ENCODE peak calls at places on chromosomes 16 and 17, in six cellular contexts. I, N, A, L, T and V are unnamed samples.
A peak's percentile ranks its signal among the peaks of the same experiment; 100 is the strongest.

GRCh38 chr17:72119963-72120877 is 600 bp upstream of the SOX9 start:
- DNase-seq in A (no peak), T (no peak), N (no peak), L (peak; percentile 70), I (peak; percentile 39), V (peak; percentile 73)

GRCh38 chr17:52235416-52235960 is 77.0 kb upstream of the CA10 start:
- DNase-seq in N (no peak), T (no peak), I (no peak), L (no peak), A (no peak), V (no peak)

GRCh38 chr16:35195864-35196216 is 1736.4 kb downstream of the TP53TG3F start:
- DNase-seq in T (no peak), L (no peak), A (no peak), N (no peak), I (no peak), V (no peak)

GRCh38 chr17:77836557-77837041 is 121.9 kb upstream of the TNRC6C start:
- DNase-seq in L (no peak), N (no peak), A (peak; percentile 30), I (no peak), T (peak; percentile 65), V (peak; percentile 20)

GRCh38 chr17:46766493-46767491 is 51.7 kb downstream of the WNT3 start:
- DNase-seq in T (no peak), A (no peak), L (no peak), I (no peak), N (no peak), V (no peak)

GRCh38 chr16:31499928-31500327 is 8.3 kb downstream of the RUSF1 start:
- DNase-seq in T (no peak), A (no peak), N (no peak), I (no peak), L (no peak), V (no peak)

GRCh38 chr16:72823961-72824490 is 223.9 kb downstream of the ZFHX3 start:
- DNase-seq in A (no peak), T (no peak), N (no peak), I (no peak), L (no peak), V (no peak)

GRCh38 chr17:45923511-45924268 is 29.3 kb downstream of the MAPT start:
- DNase-seq in A (no peak), L (no peak), T (no peak), I (no peak), N (peak; percentile 39), V (no peak)

GRCh38 chr16:22008215-22009142 is 568 bp downstream of the MOSMO start:
- DNase-seq in I (no peak), A (peak; percentile 43), L (no peak), N (no peak), T (peak; percentile 16), V (peak; percentile 20)

GRCh38 chr17:37110012-37110701 is 161.4 kb downstream of the AATF start:
- DNase-seq in N (no peak), A (no peak), T (no peak), L (no peak), I (no peak), V (no peak)

GRCh38 chr16:64051826-64052225 is 1070.0 kb downstream of the CDH11 start:
- DNase-seq in I (no peak), L (peak; percentile 1), A (no peak), T (no peak), N (no peak), V (no peak)

GRCh38 chr16:49531425-49531824 is 157.8 kb downstream of the C16orf78 start:
- DNase-seq in I (no peak), T (no peak), L (no peak), A (no peak), N (no peak), V (no peak)

GRCh38 chr16:74437-75318 is 2.2 kb upstream of the RHBDF1 start:
- DNase-seq in I (peak; percentile 37), N (no peak), T (no peak), L (no peak), A (no peak), V (no peak)

GRCh38 chr16:68264128-68265077 is at the start of gene SLC7A6:
- DNase-seq in I (peak; percentile 84), L (no peak), A (peak; percentile 85), N (no peak), T (peak; percentile 84), V (peak; percentile 89)

GRCh38 chr16:19429271-19429670 is 11.6 kb downstream of the TMC5 start:
- DNase-seq in A (no peak), L (no peak), N (no peak), I (no peak), T (peak; percentile 44), V (no peak)

GRCh38 chr17:83062818-83063671 is 16.4 kb upstream of the METRNL start:
- DNase-seq in A (no peak), T (no peak), I (peak; percentile 8), L (no peak), N (no peak), V (peak; percentile 45)

GRCh38 chr16:81035975-81036750 is 521 bp downstream of the ATMIN start:
- DNase-seq in I (peak; percentile 10), A (peak; percentile 70), N (no peak), L (no peak), T (peak; percentile 23), V (no peak)

GRCh38 chr17:16379654-16380053 is 1.2 kb upstream of the UBB start:
- DNase-seq in I (no peak), L (no peak), A (no peak), N (no peak), T (no peak), V (no peak)

GRCh38 chr17:64441772-64442549 is 7.0 kb upstream of the MILR1 start:
- DNase-seq in A (peak; percentile 46), I (no peak), N (no peak), T (no peak), L (no peak), V (no peak)

GRCh38 chr16:88681084-88681680 is 5.1 kb downstream of the SNAI3 start:
- DNase-seq in L (no peak), T (peak; percentile 62), A (peak; percentile 79), I (no peak), N (no peak), V (peak; percentile 87)

GRCh38 chr17:41794603-41794975 is 8.1 kb upstream of the JUP start:
- DNase-seq in A (no peak), I (no peak), T (no peak), N (no peak), L (no peak), V (no peak)

GRCh38 chr17:41797377-41797776 is 10.9 kb upstream of the JUP start:
- DNase-seq in L (no peak), I (no peak), A (no peak), T (no peak), N (no peak), V (no peak)

GRCh38 chr17:41793749-41794602 is 7.5 kb upstream of the JUP start:
- DNase-seq in T (no peak), I (no peak), A (no peak), L (no peak), N (no peak), V (no peak)

GRCh38 chr17:41796066-41796895 is 9.8 kb upstream of the JUP start:
- DNase-seq in T (no peak), N (no peak), A (no peak), L (no peak), I (no peak), V (no peak)

DNA sequence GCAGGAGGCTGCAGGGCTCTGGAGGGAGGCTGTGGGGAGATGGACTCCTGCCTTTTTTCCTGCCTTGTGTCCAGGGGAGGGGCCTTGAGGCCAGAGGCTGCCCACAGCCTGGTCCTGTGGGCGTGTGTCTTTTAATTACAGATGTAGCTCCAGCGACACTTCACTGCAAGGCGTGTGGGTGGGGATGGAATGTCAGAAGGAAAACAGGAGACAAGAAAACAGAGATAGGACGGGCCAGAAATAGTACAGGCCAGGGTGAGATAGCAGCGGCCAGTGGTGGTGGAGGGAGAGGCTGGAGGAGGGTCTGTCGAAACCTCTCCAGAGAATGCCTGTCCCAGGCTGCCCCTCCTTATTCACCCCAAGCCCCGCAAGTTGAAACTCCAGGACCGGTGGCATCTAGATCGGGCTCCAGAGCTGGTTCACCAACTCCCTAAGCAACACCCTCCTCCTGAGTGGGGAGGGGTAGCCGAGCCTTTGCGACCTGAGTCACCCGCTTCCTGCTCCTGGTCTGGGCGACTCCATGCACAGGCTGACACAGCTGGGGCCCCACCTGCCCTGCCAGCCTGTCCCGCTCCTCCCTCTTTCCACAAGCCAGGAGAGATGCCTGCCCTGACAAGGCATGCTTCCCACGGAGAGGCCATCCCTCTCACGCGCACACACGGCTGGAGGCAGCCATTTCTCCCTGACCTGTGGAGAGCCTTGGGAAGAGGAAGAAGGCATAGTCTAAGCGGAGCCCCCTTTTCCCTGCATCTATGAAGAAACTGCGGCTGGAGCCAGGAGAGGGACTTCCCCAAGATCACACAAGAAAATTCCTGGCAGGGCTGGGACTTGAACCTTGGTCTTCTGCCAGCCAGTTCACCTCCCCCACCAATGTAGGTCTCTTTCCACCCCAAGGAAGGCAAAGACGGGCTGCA is 6.6 kb upstream of the JUP start:
- DNase-seq in N (no peak), T (peak; percentile 93), I (no peak), A (no peak), L (no peak), V (peak; percentile 88)
- H3K4me3 ChIP-seq in N (no peak overlapping the region), T (peak overlapping the region; percentile 20), I (no peak overlapping the region), A (no peak overlapping the region), L (no peak overlapping the region), V (peak overlapping the region; percentile 42)

GRCh38 chr17:58278661-58279015 is 2.1 kb downstream of the MPO start:
- DNase-seq in L (no peak), A (no peak), T (no peak), I (no peak), N (no peak), V (no peak)
- H3K4me3 ChIP-seq in L (no peak overlapping the region), A (no peak overlapping the region), T (no peak overlapping the region), I (no peak overlapping the region), N (no peak overlapping the region), V (no peak overlapping the region)

GRCh38 chr17:67491678-67492019 is 114.6 kb downstream of the PITPNC1 start:
- DNase-seq in N (no peak), A (no peak), I (no peak), L (no peak), T (no peak), V (no peak)
- H3K4me3 ChIP-seq in N (no peak overlapping the region), A (no peak overlapping the region), I (no peak overlapping the region), L (no peak overlapping the region), T (peak overlapping the region; percentile 9), V (no peak overlapping the region)

DNA sequence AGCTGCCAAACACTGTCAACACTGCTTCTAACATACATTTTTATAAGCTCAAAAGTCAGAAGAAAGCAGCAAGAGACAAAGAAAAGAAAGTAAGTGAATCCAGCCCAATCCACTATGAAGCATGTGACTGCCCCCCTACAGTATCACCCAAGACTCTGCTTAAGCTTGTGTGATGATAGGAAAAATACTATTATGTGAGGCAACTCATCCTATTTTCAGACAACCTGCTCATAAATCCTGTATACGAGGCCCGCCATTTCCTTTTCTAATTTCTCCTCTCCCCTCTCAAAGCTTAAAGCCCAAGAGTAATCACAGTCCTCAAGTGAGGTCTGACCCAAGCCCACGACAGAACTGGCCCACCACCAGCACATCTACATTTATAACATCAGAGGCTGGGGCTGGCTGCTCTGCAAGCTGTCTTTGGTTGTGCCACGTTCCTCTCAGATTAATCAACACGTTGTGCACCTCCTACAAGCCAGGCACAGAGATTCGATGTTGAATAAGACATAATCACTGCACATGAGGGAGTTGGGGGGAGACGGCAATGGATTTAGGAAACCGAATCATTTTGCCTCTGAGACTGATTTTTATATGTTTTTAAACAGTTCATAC is 16.2 kb downstream of the USP31 start:
- DNase-seq in T (no peak), L (no peak), I (no peak), N (no peak), A (no peak), V (no peak)
- H3K4me3 ChIP-seq in T (no peak overlapping the region), L (no peak overlapping the region), I (no peak overlapping the region), N (peak overlapping the region; percentile 14), A (no peak overlapping the region), V (no peak overlapping the region)

GRCh38 chr17:42519546-42520444 is 16.2 kb upstream of the NAGLU start:
- DNase-seq in T (peak; percentile 95), L (peak; percentile 99), I (no peak), N (peak; percentile 96), A (no peak), V (peak; percentile 87)
- H3K4me3 ChIP-seq in T (no peak overlapping the region), L (no peak overlapping the region), I (no peak overlapping the region), N (no peak overlapping the region), A (no peak overlapping the region), V (no peak overlapping the region)

GRCh38 chr17:74736423-74737298 is at the start of gene RAB37:
- DNase-seq in I (peak; percentile 95), L (no peak), N (no peak), A (peak; percentile 73), T (peak; percentile 90), V (peak; percentile 70)
- H3K4me3 ChIP-seq in I (peak within 1 kb of the TSS; percentile 60), L (no peak within 1 kb of the TSS), N (no peak within 1 kb of the TSS), A (peak within 1 kb of the TSS; percentile 90), T (peak within 1 kb of the TSS; percentile 40), V (peak within 1 kb of the TSS; percentile 60)